ENCODE peak calls at places on chromosomes 4 and X, in five cellular contexts. H is nephron progenitor cell, L is dorsolateral prefrontal cortex, F is psoas muscle, N is upper lobe of left lung. X is an unnamed sample.

GRCh38 chrX:120334137-120334536 is 22.9 kb upstream of the TMEM255A start:
- DNase-seq in H (no peak), L (no peak), F (no peak), N (no peak), X (no peak)

GRCh38 chr4:80500593-80500992 is 165.1 kb downstream of the CFAP299 start:
- DNase-seq in H (no peak), L (no peak), F (no peak), N (no peak), X (no peak)

GRCh38 chr4:43132010-43132582 is 239.6 kb downstream of the GRXCR1 start:
- DNase-seq in H (peak), L (peak), F (peak), N (peak), X (peak)

GRCh38 chr4:80207172-80207583 is 9.9 kb downstream of the PRDM8 start:
- DNase-seq in H (peak), L (no peak), F (no peak), N (no peak), X (peak)

GRCh38 chr4:52057196-52057595 is 6.1 kb downstream of the SPATA18 start:
- DNase-seq in H (no peak), L (no peak), F (no peak), N (no peak), X (no peak)

GRCh38 chrX:24100713-24101112 is 46.0 kb downstream of the EIF2S3 start:
- DNase-seq in H (no peak), L (no peak), F (no peak), N (no peak), X (no peak)

GRCh38 chr4:3334316-3334715 is 41.5 kb downstream of the RGS12 start:
- DNase-seq in H (no peak), L (no peak), F (no peak), N (no peak), X (no peak)

GRCh38 chr4:112296949-112297483 is at the start of gene ALPK1:
- DNase-seq in H (no peak), L (no peak), F (no peak), N (no peak), X (no peak)

GRCh38 chrX:16971694-16972093 is 25.2 kb downstream of the REPS2 start:
- DNase-seq in H (no peak), L (no peak), F (no peak), N (no peak), X (no peak)

GRCh38 chr4:154807042-154807630 is 26.1 kb downstream of the RBM46 start:
- DNase-seq in H (no peak), L (no peak), F (no peak), N (no peak), X (no peak)

GRCh38 chr4:49036528-49036927 is 50.5 kb downstream of the CWH43 start:
- DNase-seq in H (no peak), L (no peak), F (no peak), N (no peak), X (no peak)

GRCh38 chrX:9231491-9231890 is 197.6 kb upstream of the FAM9B start:
- DNase-seq in H (no peak), L (no peak), F (no peak), N (no peak), X (no peak)

GRCh38 chr4:6782846-6783110 is 251 bp downstream of the KIAA0232 start:
- DNase-seq in H (no peak), L (no peak), F (no peak), N (no peak), X (no peak)

GRCh38 chr4:5895287-5895686 is 2.4 kb upstream of the CRMP1 start:
- DNase-seq in H (no peak), L (no peak), F (no peak), N (no peak), X (no peak)

GRCh38 chr4:16785800-16786527 is 112.5 kb downstream of the LDB2 start:
- DNase-seq in H (no peak), L (no peak), F (no peak), N (no peak), X (no peak)

GRCh38 chr4:26171953-26172352 is 148.9 kb upstream of the RBPJ start:
- DNase-seq in H (no peak), L (no peak), F (no peak), N (no peak), X (no peak)

GRCh38 chr4:132565542-132565941 is 583.6 kb upstream of the PCDH10 start:
- DNase-seq in H (no peak), L (no peak), F (no peak), N (no peak), X (no peak)

GRCh38 chr4:31088600-31089230 is 368.5 kb downstream of the PCDH7 start:
- DNase-seq in H (no peak), L (no peak), F (no peak), N (no peak), X (no peak)

GRCh38 chr4:15003891-15004700 is 1.8 kb downstream of the CPEB2 start:
- DNase-seq in H (peak), L (peak), F (peak), N (peak), X (peak)

GRCh38 chr4:97016186-97016945 is 1126.9 kb downstream of the STPG2 start:
- DNase-seq in H (no peak), L (no peak), F (no peak), N (no peak), X (no peak)

GRCh38 chr4:11367371-11367770 is 61.3 kb downstream of the HS3ST1 start:
- DNase-seq in H (no peak), L (peak), F (peak), N (peak), X (no peak)

GRCh38 chrX:38754102-38754790 is 47.0 kb upstream of the MID1IP1 start:
- DNase-seq in H (peak), L (no peak), F (no peak), N (no peak), X (peak)

GRCh38 chr4:140243345-140243753 is 89.4 kb upstream of the MAML3 start:
- DNase-seq in H (peak), L (no peak), F (no peak), N (peak), X (no peak)

GRCh38 chr4:16860506-16860905 is 37.9 kb downstream of the LDB2 start:
- DNase-seq in H (no peak), L (no peak), F (no peak), N (no peak), X (no peak)

GRCh38 chr4:151573474-151573873 is 164.5 kb downstream of the FHIP1A start:
- DNase-seq in H (no peak), L (no peak), F (no peak), N (no peak), X (no peak)

GRCh38 chr4:85391568-85392410 is 83.2 kb upstream of the ARHGAP24 start:
- DNase-seq in H (no peak), L (no peak), F (no peak), N (no peak), X (no peak)

GRCh38 chr4:70291341-70291740 is 43.4 kb upstream of the CABS1 start:
- DNase-seq in H (no peak), L (no peak), F (no peak), N (no peak), X (no peak)

DNA sequence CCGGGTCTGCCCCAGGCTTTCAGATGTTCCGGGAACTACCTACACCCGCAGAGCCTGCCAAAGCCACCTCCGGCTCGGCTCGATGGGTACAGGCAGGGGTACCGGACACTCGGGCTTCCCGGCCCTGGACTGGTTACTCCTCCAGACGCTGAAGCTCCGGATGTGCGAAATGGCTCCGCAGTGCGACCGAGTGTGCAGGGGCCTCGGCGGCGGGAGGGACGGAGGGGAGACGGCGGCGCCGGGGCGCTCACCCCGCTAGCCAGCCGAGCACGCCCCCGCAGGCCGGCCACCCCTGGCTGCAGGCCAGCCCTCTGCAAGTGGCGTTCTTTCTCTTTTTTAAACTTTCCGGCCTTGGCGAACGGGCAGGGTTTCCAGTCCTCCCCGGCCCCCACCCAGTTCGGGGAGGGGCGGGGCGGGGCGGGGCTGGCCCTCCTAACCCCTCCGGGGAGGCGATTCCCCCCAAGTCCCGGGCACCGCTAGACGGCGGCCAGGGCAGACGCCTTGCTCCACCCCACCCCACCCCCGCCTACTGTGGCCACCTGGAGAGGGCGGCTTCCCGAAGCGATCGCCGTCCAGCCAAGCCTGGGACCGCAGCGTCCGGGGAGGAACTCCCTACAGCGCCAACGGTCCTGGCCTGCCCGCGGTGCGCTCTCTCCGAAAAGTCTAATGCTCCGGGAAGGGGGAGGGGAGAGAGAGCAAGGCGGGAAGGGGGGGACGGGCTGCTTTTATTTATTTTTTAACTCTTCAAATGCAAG is 7.5 kb downstream of the BCOR start:
- DNase-seq in H (peak), L (no peak), F (peak), N (peak), X (no peak)
- TF ChIP-seq CTCF in H (no peak), L (no peak), F (no peak), N (no peak), X (no peak)

DNA sequence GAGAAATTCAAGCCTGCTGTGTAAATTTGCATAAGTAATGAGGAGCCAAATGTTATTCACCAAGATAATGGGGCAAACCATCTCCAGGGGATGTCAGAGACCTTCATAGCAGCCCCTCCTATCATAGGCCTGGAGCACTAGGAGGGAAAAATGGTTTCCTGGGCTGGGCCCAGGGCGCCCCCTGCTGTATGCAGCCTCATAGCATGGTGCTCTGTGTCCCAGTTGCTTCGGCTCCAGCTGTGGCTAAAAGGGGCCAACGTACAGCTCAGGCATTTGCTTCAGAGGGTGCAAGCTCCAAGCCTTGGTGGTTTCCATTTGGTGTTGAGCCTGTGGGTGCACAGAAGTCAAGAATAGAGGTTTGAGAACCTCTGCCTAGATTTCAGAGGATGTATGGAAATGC is 859.3 kb downstream of the RPA4 start:
- DNase-seq in H (peak), L (no peak), F (no peak), N (no peak), X (no peak)
- TF ChIP-seq CTCF in H (no peak), L (no peak), F (no peak), N (peak), X (no peak)

DNA sequence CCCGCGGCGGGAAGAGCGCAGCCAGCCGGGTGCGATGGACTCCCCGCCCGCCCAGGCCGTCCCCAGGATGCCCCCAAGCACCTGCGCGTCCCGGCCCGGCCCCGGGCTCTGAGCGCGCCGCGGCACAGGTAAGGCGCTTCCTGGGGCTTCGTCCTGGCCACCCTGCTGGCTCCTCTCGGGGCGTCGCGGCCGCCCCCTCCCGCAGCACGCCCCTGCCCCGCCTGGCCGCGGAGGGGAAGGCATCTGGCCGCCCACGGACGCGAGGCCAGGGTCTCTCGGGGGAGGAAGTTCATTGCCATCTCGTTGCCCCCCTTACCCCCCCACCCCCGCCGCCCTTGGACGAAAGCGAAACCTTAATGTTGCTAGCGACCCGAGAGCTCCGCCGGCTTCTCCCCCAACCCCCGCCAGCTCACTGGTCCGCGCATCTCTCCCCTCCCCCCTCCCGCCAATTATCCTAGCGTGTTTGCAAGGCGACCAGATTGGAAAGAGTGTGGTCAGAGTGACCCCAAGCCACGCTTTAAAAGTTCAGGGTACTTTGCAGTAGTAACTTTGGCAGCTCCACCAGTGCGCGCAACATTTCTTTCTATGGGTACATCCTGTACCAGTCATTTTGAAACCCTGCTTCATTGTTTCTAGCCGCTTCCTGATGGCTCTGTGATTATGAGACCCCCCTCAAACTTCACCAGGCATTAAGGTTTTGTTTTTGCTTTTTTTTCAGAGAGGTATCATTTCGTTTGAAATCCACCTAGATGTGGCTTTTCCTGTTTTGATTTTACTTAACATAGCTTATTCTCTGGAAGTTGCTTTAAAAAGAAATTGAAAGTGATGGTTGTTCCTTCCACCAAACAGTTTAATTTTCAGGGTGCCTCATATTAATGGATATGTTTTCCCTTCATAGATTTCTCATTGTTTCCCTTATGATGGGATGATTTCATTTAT is 606 bp downstream of the TBC1D1 start:
- DNase-seq in H (no peak), L (no peak), F (no peak), N (peak), X (peak)
- TF ChIP-seq CTCF in H (no peak), L (no peak), F (no peak), N (no peak), X (no peak)

GRCh38 chr4:169618986-169619385 is 1.4 kb upstream of the CLCN3 start:
- DNase-seq in H (no peak), L (no peak), F (no peak), N (no peak), X (no peak)

GRCh38 chr4:169619518-169619957 is 840 bp upstream of the CLCN3 start:
- DNase-seq in H (peak), L (no peak), F (no peak), N (peak), X (peak)

GRCh38 chr4:169620846-169621228 is 459 bp downstream of the CLCN3 start:
- DNase-seq in H (peak), L (no peak), F (no peak), N (peak), X (peak)

GRCh38 chr4:169621754-169622481 is 1.5 kb downstream of the CLCN3 start:
- DNase-seq in H (no peak), L (no peak), F (no peak), N (no peak), X (no peak)

DNA sequence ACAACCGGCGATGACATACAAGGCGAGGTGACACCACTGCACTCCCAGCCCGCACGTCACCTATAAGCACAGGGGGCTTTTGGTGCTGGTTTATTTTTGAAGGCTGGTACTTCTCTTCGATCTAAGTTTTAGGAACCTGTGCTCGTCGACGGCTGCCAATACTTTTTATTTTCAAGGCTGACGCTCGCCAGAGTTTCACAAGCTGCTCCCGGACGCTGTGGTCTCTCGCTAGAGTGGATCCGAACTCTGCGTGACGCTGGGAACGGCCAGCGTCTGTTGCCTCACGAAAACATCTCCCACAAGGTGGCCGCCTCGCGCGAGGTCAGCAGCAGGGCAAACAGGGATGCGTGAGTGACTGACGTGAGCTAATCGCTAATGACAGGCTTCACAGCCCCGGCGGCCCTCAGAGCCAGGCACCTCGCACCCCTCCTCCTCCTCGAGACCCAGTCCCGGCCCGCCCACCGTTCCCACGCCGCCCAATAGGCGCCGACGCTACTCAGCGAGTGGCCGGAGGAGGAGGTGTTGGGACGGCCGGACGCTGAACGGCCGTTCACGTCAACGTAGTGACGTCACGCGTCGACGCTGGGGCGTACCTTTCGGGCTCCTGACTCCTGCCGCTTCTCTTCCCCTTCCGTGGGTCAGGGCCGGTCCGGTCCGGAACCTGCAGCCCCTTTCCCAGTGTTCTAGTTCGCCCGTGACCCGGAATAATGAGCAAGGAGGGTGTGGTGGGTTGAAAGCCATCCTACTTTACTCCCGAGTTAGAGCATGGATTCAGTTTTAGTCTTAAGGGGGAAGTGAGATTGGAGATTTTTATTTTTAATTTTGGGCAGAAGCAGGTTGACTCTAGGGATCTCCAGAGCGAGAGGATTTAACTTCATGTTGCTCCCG is at the start of gene CLCN3:
- DNase-seq in H (peak), L (peak), F (peak), N (peak), X (peak)
- TF ChIP-seq CTCF in H (no peak), L (peak), F (no peak), N (peak), X (no peak)

DNA sequence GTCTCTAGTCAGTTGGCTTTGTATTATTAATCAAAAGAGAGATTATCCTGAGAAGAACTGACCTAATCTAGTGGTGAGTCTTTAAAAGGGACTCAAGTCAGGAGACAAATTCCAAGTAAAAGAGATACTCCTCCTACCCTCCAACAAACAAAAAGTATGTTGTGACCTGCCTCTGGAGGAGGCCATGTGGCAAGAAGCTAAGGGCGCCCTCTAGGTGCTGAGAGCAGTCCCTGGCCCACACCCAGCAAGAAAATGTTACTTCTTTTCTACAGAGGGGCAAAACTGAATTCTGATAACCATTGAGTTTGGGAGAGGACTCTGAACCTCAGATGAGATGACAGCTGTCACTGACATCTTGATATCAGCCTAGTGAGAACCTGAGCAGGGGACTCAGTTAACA is 953.6 kb upstream of the AGA start:
- DNase-seq in H (no peak), L (no peak), F (no peak), N (no peak), X (no peak)
- TF ChIP-seq CTCF in H (no peak), L (no peak), F (no peak), N (no peak), X (no peak)

GRCh38 chr4:102420563-102421221 is 75.4 kb upstream of the SLC39A8 start:
- DNase-seq in H (no peak), L (no peak), F (no peak), N (no peak), X (no peak)
- TF ChIP-seq CTCF in H (no peak), L (no peak), F (peak), N (peak), X (no peak)

GRCh38 chr4:54840992-54841768 is 183.4 kb downstream of the KIT start:
- DNase-seq in H (no peak), L (peak), F (no peak), N (no peak), X (no peak)
- TF ChIP-seq CTCF in H (no peak), L (no peak), F (no peak), N (no peak), X (no peak)

DNA sequence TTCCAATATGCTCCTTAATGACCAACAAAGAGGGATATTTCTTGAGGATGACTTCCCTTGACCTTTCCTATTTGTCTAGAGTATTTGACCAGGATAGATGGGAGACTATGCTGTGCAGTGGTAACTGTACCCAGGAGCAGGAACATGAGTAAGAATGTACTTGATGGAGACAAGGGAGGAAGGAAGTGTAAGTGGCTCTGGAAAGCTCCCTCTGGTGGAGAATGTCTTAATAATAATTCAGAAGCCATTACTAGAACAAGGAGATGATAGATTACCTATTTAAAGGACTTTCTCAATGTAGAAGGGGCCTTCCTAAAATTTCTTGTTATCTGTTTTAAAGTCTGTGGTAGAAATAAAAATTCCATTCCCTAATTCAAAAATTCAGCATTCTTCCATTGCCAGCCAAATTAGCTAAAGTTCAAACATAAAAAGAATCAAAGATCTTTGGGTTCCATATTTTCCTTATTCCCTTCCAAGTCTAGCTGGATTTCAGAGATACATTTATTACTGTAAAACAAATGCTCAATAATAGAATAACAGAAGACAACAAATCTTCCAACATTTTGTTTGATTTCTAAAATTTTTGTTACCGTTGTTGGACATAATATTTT is 83.8 kb downstream of the GRID2 start:
- DNase-seq in H (peak), L (no peak), F (no peak), N (no peak), X (peak)
- TF ChIP-seq CTCF in H (peak), L (peak), F (peak), N (peak), X (peak)

X was measured in endothelial cell.